ENCODE peak calls at places on chromosomes 12 and 14, in seven cellular contexts. F, Y, M, D, G, T and W are unnamed samples.

GRCh38 chr12:103877934-103878510 is 37.0 kb upstream of the NT5DC3 start:
- DNase-seq in F (peak; percentile 71), Y (peak; percentile 48), M (no peak), D (no peak), G (no peak), T (peak; percentile 77), W (no peak)

GRCh38 chr12:41288188-41288811 is 100.2 kb downstream of the PDZRN4 start:
- DNase-seq in F (no peak), Y (no peak), M (no peak), D (no peak), G (no peak), T (no peak), W (no peak)

GRCh38 chr12:27463826-27464554 is 17.5 kb downstream of the SMCO2 start:
- DNase-seq in F (no peak), Y (peak; percentile 41), M (no peak), D (peak; percentile 37), G (peak; percentile 76), T (no peak), W (no peak)

GRCh38 chr12:1811281-1811947 is 9.0 kb upstream of the LRTM2 start:
- DNase-seq in F (no peak), Y (peak; percentile 79), M (no peak), D (no peak), G (peak; percentile 64), T (peak; percentile 29), W (no peak)

GRCh38 chr14:75864352-75864751 is 117.4 kb downstream of the TGFB3 start:
- DNase-seq in F (no peak), Y (peak; percentile 69), M (no peak), D (no peak), G (no peak), T (no peak), W (no peak)

GRCh38 chr12:19833775-19834501 is 394.6 kb downstream of the AEBP2 start:
- DNase-seq in F (no peak), Y (peak; percentile 76), M (no peak), D (peak; percentile 67), G (no peak), T (no peak), W (no peak)

GRCh38 chr14:89773644-89774316 is 180.8 kb downstream of the EFCAB11 start:
- DNase-seq in F (peak; percentile 56), Y (peak; percentile 76), M (peak; percentile 35), D (no peak), G (no peak), T (peak; percentile 67), W (no peak)

GRCh38 chr12:63994704-63995103 is 150.2 kb downstream of the SRGAP1 start:
- DNase-seq in F (no peak), Y (peak; percentile 53), M (no peak), D (no peak), G (no peak), T (no peak), W (no peak)

GRCh38 chr12:124171231-124171985 is 123.5 kb upstream of the RFLNA start:
- DNase-seq in F (no peak), Y (no peak), M (no peak), D (no peak), G (no peak), T (no peak), W (no peak)

GRCh38 chr12:120739821-120740613 is 14.4 kb downstream of the ACADS start:
- DNase-seq in F (no peak), Y (no peak), M (no peak), D (no peak), G (peak; percentile 48), T (no peak), W (peak; percentile 78)

GRCh38 chr12:78028426-78028825 is 197.7 kb downstream of the NAV3 start:
- DNase-seq in F (no peak), Y (no peak), M (no peak), D (no peak), G (no peak), T (no peak), W (no peak)

GRCh38 chr12:104263580-104264358 is 39.8 kb upstream of the EID3 start:
- DNase-seq in F (no peak), Y (peak; percentile 36), M (no peak), D (peak; percentile 60), G (no peak), T (no peak), W (no peak)

GRCh38 chr14:52342849-52343606 is 28.9 kb downstream of the PTGER2 start:
- DNase-seq in F (no peak), Y (peak; percentile 71), M (no peak), D (no peak), G (no peak), T (no peak), W (no peak)

GRCh38 chr14:81386379-81386778 is 13.7 kb downstream of the STON2 start:
- DNase-seq in F (no peak), Y (no peak), M (no peak), D (no peak), G (no peak), T (no peak), W (no peak)

GRCh38 chr12:100827901-100828520 is 33.4 kb downstream of the ANO4 start:
- DNase-seq in F (peak; percentile 10), Y (peak; percentile 39), M (no peak), D (peak; percentile 14), G (no peak), T (peak; percentile 51), W (no peak)

GRCh38 chr14:25945746-25946145 is 652.1 kb downstream of the NOVA1 start:
- DNase-seq in F (no peak), Y (no peak), M (no peak), D (no peak), G (no peak), T (no peak), W (no peak)

GRCh38 chr14:22699801-22700564 is 55.8 kb upstream of the OR6J1 start:
- DNase-seq in F (no peak), Y (peak; percentile 62), M (no peak), D (no peak), G (no peak), T (no peak), W (no peak)

GRCh38 chr12:104573-105081 is 38.1 kb downstream of the IQSEC3 start:
- DNase-seq in F (no peak), Y (no peak), M (no peak), D (no peak), G (no peak), T (no peak), W (no peak)
- TF ChIP-seq CTCF in F (no peak), Y (no peak), M (no peak), D (no peak), G (no peak), T (no peak), W (no peak)

DNA sequence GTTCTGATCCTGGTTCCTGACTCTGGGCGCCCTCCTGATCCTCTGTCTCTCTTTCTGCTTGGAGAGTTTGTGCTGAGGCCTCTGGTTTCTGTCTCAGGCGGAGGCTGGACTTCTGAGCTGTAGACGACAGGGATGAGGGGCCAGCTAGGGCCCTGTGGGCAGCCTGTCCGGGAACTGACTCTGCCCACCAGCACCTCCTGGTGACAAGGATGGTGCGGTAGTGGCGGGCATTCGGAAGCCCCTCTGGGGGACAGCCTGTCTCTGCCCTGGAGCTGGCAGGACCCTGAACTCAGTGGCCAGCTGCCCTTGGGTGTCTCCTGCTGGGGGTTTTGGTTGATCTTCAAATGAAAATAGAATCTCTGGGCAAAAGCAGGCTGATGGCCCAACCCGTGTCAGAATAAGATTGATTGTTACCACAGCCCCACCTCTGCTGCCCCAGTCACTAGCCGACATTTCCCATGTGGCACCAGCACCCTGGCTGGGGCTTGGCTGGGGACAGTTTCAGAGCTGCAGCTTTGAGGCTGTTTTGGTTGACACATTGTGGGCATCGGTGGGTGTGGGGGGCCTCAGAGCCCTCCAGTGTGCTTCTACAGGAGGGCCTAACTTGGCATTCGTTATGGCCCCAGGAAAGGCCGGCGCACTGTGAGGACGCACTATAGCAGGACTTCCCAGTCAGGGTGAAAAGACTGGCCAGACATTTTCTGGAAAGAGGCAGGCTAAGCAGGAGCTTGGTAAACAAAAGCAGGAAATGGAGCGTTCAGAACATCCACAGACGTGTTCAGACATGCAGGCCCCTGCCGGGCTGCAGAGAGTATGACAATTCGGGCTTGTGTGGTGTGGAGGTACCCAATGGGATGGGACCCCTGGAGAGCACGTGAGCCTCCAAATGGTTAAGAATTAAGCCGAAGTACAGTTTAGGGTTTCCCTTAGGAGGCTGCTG is 16.1 kb downstream of the KRT80 start:
- DNase-seq in F (no peak), Y (peak; percentile 50), M (no peak), D (no peak), G (no peak), T (no peak), W (no peak)
- TF ChIP-seq CTCF in F (no peak), Y (peak; percentile 43), M (no peak), D (no peak), G (peak; percentile 20), T (no peak), W (peak; percentile 28)

DNA sequence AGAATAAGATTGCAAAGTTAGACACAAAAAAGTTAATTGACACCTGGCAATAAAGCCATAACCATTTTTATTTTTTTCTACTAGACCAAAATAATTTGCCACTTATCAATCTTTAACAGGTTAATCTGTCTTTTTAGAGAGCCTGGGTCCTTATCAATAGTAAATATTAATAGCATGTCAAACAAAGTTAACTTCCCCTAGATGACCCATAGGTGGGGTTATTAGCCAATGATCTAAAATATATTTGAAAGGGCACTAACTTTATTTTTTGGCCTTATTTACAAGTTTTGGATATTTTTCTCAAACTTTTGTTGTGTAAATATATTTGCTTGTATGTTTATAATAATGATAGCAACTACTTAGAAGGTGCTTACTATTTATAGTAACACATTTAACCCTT is 3.9 kb downstream of the ANKRD33 start:
- DNase-seq in F (no peak), Y (no peak), M (no peak), D (no peak), G (no peak), T (no peak), W (no peak)
- TF ChIP-seq CTCF in F (peak; percentile 12), Y (peak; percentile 43), M (no peak), D (peak; percentile 26), G (peak; percentile 11), T (no peak), W (peak; percentile 75)

DNA sequence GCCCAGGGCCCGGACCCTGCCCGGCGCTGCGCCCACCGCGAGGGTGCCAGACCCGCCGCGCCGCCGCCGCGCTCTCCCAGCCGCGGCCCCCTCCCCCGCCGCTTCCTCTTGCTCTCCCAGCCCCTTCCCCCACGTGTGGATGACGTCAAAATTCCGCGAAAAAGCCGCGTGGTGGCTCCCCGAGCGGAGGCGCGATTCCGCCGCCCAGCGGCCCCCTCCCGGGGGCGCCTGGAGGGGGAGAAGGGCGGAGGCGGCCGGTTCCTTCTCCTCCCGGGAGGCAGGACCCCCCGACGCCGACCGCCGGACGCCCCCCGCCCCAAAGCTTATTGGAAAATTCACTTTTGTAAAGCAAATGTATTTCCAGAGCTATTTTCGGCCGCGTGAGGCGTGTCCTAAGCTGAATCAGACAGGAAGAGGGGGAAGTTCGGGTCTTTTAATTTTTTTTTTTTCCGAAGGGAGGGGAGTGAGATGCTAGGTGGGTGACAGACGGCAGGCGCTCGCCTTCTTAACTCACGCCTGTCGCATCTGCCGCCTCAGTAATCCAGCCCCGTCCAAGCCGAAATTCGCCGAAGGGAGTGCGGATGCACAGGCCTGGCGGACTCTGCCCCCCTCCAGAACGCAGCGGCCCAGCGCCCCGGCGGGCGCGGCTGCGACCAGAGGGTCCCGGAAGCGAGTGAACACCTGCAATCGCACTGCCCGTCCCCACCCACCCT is 4.1 kb upstream of the CCND2 start:
- DNase-seq in F (peak; percentile 82), Y (peak; percentile 41), M (peak; percentile 84), D (no peak), G (peak; percentile 95), T (peak; percentile 21), W (no peak)
- TF ChIP-seq CTCF in F (peak; percentile 38), Y (no peak), M (no peak), D (no peak), G (no peak), T (no peak), W (peak; percentile 39)